ENCODE peak calls at places on chromosomes 4 and X, in eight cellular contexts. One of them, this sample, is unnamed.

GRCh38 chr4:145797278-145797677 is 117.3 kb downstream of the C4orf51 start:
- DNase-seq in astrocyte of the spinal cord: no peak
- DNase-seq in spleen: no peak
- DNase-seq in bronchial epithelial cell: no peak
- DNase-seq in mesothelial cell of epicardium: no peak
- DNase-seq in dorsolateral prefrontal cortex: no peak
- DNase-seq in endodermal cell: no peak
- DNase-seq in GM13977: no peak
- DNase-seq in this sample: no peak

GRCh38 chrX:86133761-86134160 is 14.5 kb upstream of the DACH2 start:
- DNase-seq in endodermal cell: no peak
- DNase-seq in dorsolateral prefrontal cortex: no peak
- DNase-seq in bronchial epithelial cell: no peak
- DNase-seq in astrocyte of the spinal cord: no peak
- DNase-seq in GM13977: no peak
- DNase-seq in mesothelial cell of epicardium: no peak
- DNase-seq in spleen: no peak
- DNase-seq in this sample: no peak

GRCh38 chr4:128320656-128321055 is 33.0 kb upstream of the PGRMC2 start:
- DNase-seq in dorsolateral prefrontal cortex: no peak
- DNase-seq in GM13977: no peak
- DNase-seq in mesothelial cell of epicardium: no peak
- DNase-seq in spleen: no peak
- DNase-seq in astrocyte of the spinal cord: no peak
- DNase-seq in endodermal cell: no peak
- DNase-seq in bronchial epithelial cell: no peak
- DNase-seq in this sample: no peak

GRCh38 chrX:499870-500364 is 113.2 kb upstream of the PPP2R3B start:
- DNase-seq in astrocyte of the spinal cord: no peak
- DNase-seq in endodermal cell: peak; percentile 72
- DNase-seq in GM13977: no peak
- DNase-seq in dorsolateral prefrontal cortex: no peak
- DNase-seq in spleen: peak; percentile 24
- DNase-seq in bronchial epithelial cell: no peak
- DNase-seq in mesothelial cell of epicardium: no peak
- DNase-seq in this sample: no peak

GRCh38 chr4:165382640-165383039 is 3.8 kb downstream of the CPE start:
- DNase-seq in spleen: no peak
- DNase-seq in dorsolateral prefrontal cortex: no peak
- DNase-seq in endodermal cell: no peak
- DNase-seq in astrocyte of the spinal cord: no peak
- DNase-seq in bronchial epithelial cell: no peak
- DNase-seq in GM13977: no peak
- DNase-seq in mesothelial cell of epicardium: no peak
- DNase-seq in this sample: no peak

GRCh38 chrX:103254921-103255455 is at the start of gene TCEAL8:
- DNase-seq in spleen: peak; percentile 93
- DNase-seq in astrocyte of the spinal cord: peak; percentile 57
- DNase-seq in dorsolateral prefrontal cortex: peak; percentile 88
- DNase-seq in mesothelial cell of epicardium: peak; percentile 67
- DNase-seq in GM13977: peak; percentile 52
- DNase-seq in endodermal cell: peak; percentile 95
- DNase-seq in bronchial epithelial cell: peak; percentile 71
- DNase-seq in this sample: peak; percentile 86

GRCh38 chr4:11537846-11538245 is 109.2 kb upstream of the HS3ST1 start:
- DNase-seq in bronchial epithelial cell: no peak
- DNase-seq in dorsolateral prefrontal cortex: no peak
- DNase-seq in GM13977: no peak
- DNase-seq in spleen: no peak
- DNase-seq in astrocyte of the spinal cord: no peak
- DNase-seq in endodermal cell: no peak
- DNase-seq in mesothelial cell of epicardium: no peak
- DNase-seq in this sample: no peak

GRCh38 chrX:11450354-11450753 is 157.1 kb downstream of the AMELX start:
- DNase-seq in astrocyte of the spinal cord: peak; percentile 27
- DNase-seq in endodermal cell: no peak
- DNase-seq in GM13977: no peak
- DNase-seq in dorsolateral prefrontal cortex: no peak
- DNase-seq in bronchial epithelial cell: peak; percentile 45
- DNase-seq in mesothelial cell of epicardium: no peak
- DNase-seq in spleen: no peak
- DNase-seq in this sample: no peak

GRCh38 chr4:44070843-44071242 is 377.8 kb downstream of the KCTD8 start:
- DNase-seq in bronchial epithelial cell: no peak
- DNase-seq in endodermal cell: no peak
- DNase-seq in astrocyte of the spinal cord: no peak
- DNase-seq in dorsolateral prefrontal cortex: no peak
- DNase-seq in spleen: no peak
- DNase-seq in GM13977: no peak
- DNase-seq in mesothelial cell of epicardium: no peak
- DNase-seq in this sample: no peak

GRCh38 chrX:16240231-16240905 is 73.1 kb downstream of the MAGEB17 start:
- DNase-seq in astrocyte of the spinal cord: no peak
- DNase-seq in bronchial epithelial cell: peak; percentile 66
- DNase-seq in GM13977: no peak
- DNase-seq in dorsolateral prefrontal cortex: no peak
- DNase-seq in endodermal cell: no peak
- DNase-seq in mesothelial cell of epicardium: no peak
- DNase-seq in spleen: no peak
- DNase-seq in this sample: no peak

GRCh38 chrX:110280954-110281353 is 36.9 kb downstream of the AMMECR1 start:
- DNase-seq in astrocyte of the spinal cord: peak; percentile 53
- DNase-seq in mesothelial cell of epicardium: no peak
- DNase-seq in spleen: no peak
- DNase-seq in endodermal cell: no peak
- DNase-seq in GM13977: no peak
- DNase-seq in bronchial epithelial cell: no peak
- DNase-seq in dorsolateral prefrontal cortex: no peak
- DNase-seq in this sample: no peak

GRCh38 chr4:38365261-38365660 is 298.7 kb upstream of the KLF3 start:
- DNase-seq in GM13977: no peak
- DNase-seq in endodermal cell: no peak
- DNase-seq in astrocyte of the spinal cord: no peak
- DNase-seq in dorsolateral prefrontal cortex: no peak
- DNase-seq in bronchial epithelial cell: no peak
- DNase-seq in spleen: no peak
- DNase-seq in mesothelial cell of epicardium: no peak
- DNase-seq in this sample: no peak

GRCh38 chr4:118682928-118683327 is 2.3 kb upstream of the METTL14 start:
- DNase-seq in dorsolateral prefrontal cortex: no peak
- DNase-seq in mesothelial cell of epicardium: no peak
- DNase-seq in astrocyte of the spinal cord: peak; percentile 14
- DNase-seq in GM13977: no peak
- DNase-seq in endodermal cell: peak; percentile 50
- DNase-seq in bronchial epithelial cell: peak; percentile 33
- DNase-seq in spleen: no peak
- DNase-seq in this sample: no peak

GRCh38 chrX:94424456-94424855 is 750.5 kb downstream of the FAM133A start:
- DNase-seq in mesothelial cell of epicardium: no peak
- DNase-seq in spleen: no peak
- DNase-seq in GM13977: no peak
- DNase-seq in astrocyte of the spinal cord: no peak
- DNase-seq in bronchial epithelial cell: no peak
- DNase-seq in endodermal cell: peak; percentile 42
- DNase-seq in dorsolateral prefrontal cortex: no peak
- DNase-seq in this sample: no peak

GRCh38 chrX:9873952-9874351 is 87.7 kb downstream of the SHROOM2 start:
- DNase-seq in dorsolateral prefrontal cortex: peak; percentile 20
- DNase-seq in spleen: no peak
- DNase-seq in astrocyte of the spinal cord: peak; percentile 28
- DNase-seq in GM13977: peak; percentile 67
- DNase-seq in bronchial epithelial cell: peak; percentile 44
- DNase-seq in mesothelial cell of epicardium: no peak
- DNase-seq in endodermal cell: peak; percentile 77
- DNase-seq in this sample: no peak

DNA sequence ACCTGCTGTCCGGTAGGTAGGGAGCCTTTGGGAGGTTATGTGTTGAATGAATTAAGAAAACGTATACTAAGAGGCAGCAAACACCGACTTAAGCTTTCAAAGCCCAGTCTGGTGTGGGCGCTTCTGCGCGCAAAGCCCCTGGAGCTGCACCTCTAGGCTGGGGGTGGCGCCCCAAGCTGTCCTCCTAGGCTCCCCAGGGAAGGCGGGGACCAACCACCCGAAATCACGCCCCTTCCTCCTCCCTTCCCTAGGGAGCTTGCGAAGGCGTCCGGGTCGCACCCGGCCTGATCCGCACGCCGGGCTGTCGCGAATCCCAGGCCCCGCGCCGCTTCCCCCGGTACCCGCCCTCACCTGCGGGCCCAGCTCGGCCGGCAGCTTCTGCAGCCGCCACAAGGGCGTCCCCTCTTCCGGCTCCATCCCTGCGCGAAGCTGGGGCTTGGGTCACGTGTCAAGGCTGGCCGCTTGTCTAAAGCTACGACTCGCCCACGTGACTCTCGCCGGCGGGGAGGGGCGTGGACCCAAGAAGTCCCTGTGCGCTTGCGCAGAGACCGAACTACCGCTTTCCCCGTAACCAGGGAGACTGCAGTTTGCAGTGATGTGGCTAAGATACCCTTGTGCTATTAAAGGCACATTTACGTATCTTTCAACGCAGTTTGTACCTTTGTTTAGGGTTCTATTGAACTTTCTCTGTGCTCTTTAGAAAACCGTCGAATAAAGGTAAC is at the start of gene COMMD8:
- DNase-seq in astrocyte of the spinal cord: peak; percentile 97
- DNase-seq in spleen: peak; percentile 100
- DNase-seq in bronchial epithelial cell: peak; percentile 88
- DNase-seq in dorsolateral prefrontal cortex: peak; percentile 98
- DNase-seq in mesothelial cell of epicardium: peak; percentile 97
- DNase-seq in endodermal cell: peak; percentile 99
- DNase-seq in GM13977: peak; percentile 92
- DNase-seq in this sample: peak; percentile 97
- TF ChIP-seq CTCF in astrocyte of the spinal cord: peak; percentile 36
- TF ChIP-seq CTCF in spleen: peak; percentile 67
- TF ChIP-seq CTCF in bronchial epithelial cell: peak; percentile 24
- TF ChIP-seq CTCF in dorsolateral prefrontal cortex: peak; percentile 75
- TF ChIP-seq CTCF in mesothelial cell of epicardium: peak; percentile 23
- TF ChIP-seq CTCF in endodermal cell: peak; percentile 54
- TF ChIP-seq CTCF in GM13977: peak; percentile 22
- TF ChIP-seq CTCF in this sample: peak; percentile 18

GRCh38 chr4:121272526-121272925 is 108.3 kb downstream of the QRFPR start:
- DNase-seq in endodermal cell: no peak
- DNase-seq in astrocyte of the spinal cord: peak; percentile 68
- DNase-seq in mesothelial cell of epicardium: no peak
- DNase-seq in spleen: no peak
- DNase-seq in GM13977: no peak
- DNase-seq in dorsolateral prefrontal cortex: no peak
- DNase-seq in bronchial epithelial cell: peak; percentile 95
- DNase-seq in this sample: no peak

GRCh38 chr4:121273191-121273590 is 107.6 kb downstream of the QRFPR start:
- DNase-seq in endodermal cell: no peak
- DNase-seq in mesothelial cell of epicardium: no peak
- DNase-seq in bronchial epithelial cell: peak; percentile 12
- DNase-seq in dorsolateral prefrontal cortex: no peak
- DNase-seq in astrocyte of the spinal cord: no peak
- DNase-seq in GM13977: no peak
- DNase-seq in spleen: no peak
- DNase-seq in this sample: no peak

GRCh38 chr4:121278811-121279368 is 101.9 kb downstream of the QRFPR start:
- DNase-seq in astrocyte of the spinal cord: peak; percentile 38
- DNase-seq in dorsolateral prefrontal cortex: no peak
- DNase-seq in mesothelial cell of epicardium: no peak
- DNase-seq in spleen: no peak
- DNase-seq in endodermal cell: no peak
- DNase-seq in GM13977: peak; percentile 59
- DNase-seq in bronchial epithelial cell: no peak
- DNase-seq in this sample: no peak

GRCh38 chr4:121283319-121283718 is 97.5 kb downstream of the QRFPR start:
- DNase-seq in endodermal cell: no peak
- DNase-seq in spleen: no peak
- DNase-seq in mesothelial cell of epicardium: no peak
- DNase-seq in GM13977: no peak
- DNase-seq in bronchial epithelial cell: no peak
- DNase-seq in dorsolateral prefrontal cortex: no peak
- DNase-seq in astrocyte of the spinal cord: no peak
- DNase-seq in this sample: no peak

DNA sequence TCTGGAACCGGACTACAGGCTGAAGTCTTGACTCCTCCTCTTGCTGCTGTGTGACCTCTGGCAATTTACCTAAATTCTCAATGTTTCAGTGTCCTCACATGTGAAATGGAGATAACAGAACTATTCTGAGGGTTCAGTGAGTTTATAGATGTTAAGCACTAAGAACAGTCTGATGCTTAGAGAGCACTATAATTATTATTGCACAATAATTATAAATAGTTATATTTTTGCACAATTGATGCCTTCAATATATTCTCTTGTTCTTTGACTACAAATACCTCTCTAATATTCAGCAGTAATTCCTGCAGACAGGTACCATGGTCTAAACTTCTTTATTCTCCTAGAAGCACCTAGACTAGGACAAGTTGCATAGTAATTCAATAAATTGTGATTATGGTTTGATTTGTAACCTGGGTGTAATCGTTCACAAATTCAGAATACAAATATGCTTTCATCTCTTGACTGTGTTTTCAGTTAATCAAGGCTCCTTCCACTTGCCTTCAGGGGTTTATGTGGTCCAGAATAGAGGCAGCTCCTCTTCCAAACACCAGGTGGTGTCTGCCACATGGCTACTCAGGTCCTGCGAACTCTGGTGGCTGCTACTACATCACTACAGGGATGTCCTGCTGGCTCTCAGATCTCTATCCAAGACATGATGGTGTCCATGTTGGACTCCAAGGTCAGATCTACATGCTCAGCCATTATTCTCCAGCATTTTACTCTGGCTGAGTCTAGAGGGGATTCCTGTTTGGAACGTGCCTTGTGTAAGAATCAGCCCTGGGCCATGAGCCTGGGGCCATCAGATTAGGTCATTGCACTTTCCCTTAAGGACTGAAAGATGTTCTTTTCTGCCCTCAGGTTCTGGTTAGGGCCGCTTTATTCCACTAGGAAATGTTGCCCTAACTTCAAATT is 103.4 kb downstream of the QRFPR start:
- DNase-seq in GM13977: no peak
- DNase-seq in mesothelial cell of epicardium: no peak
- DNase-seq in endodermal cell: peak; percentile 76
- DNase-seq in astrocyte of the spinal cord: no peak
- DNase-seq in dorsolateral prefrontal cortex: no peak
- DNase-seq in spleen: no peak
- DNase-seq in bronchial epithelial cell: peak; percentile 15
- DNase-seq in this sample: no peak
- TF ChIP-seq CTCF in GM13977: peak; percentile 56
- TF ChIP-seq CTCF in mesothelial cell of epicardium: no peak
- TF ChIP-seq CTCF in endodermal cell: peak; percentile 86
- TF ChIP-seq CTCF in astrocyte of the spinal cord: peak; percentile 33
- TF ChIP-seq CTCF in dorsolateral prefrontal cortex: no peak
- TF ChIP-seq CTCF in spleen: no peak
- TF ChIP-seq CTCF in bronchial epithelial cell: peak; percentile 41
- TF ChIP-seq CTCF in this sample: no peak

GRCh38 chrX:39162322-39162721 is 361.1 kb downstream of the MID1IP1 start:
- DNase-seq in endodermal cell: peak; percentile 59
- DNase-seq in bronchial epithelial cell: no peak
- DNase-seq in GM13977: no peak
- DNase-seq in mesothelial cell of epicardium: no peak
- DNase-seq in spleen: peak; percentile 79
- DNase-seq in dorsolateral prefrontal cortex: no peak
- DNase-seq in astrocyte of the spinal cord: no peak
- DNase-seq in this sample: no peak
- TF ChIP-seq CTCF in endodermal cell: peak; percentile 65
- TF ChIP-seq CTCF in bronchial epithelial cell: peak; percentile 15
- TF ChIP-seq CTCF in GM13977: peak; percentile 45
- TF ChIP-seq CTCF in mesothelial cell of epicardium: no peak
- TF ChIP-seq CTCF in spleen: peak; percentile 35
- TF ChIP-seq CTCF in dorsolateral prefrontal cortex: no peak
- TF ChIP-seq CTCF in astrocyte of the spinal cord: no peak
- TF ChIP-seq CTCF in this sample: no peak

GRCh38 chrX:52934704-52935468 is 23.4 kb downstream of the FAM156A start:
- DNase-seq in bronchial epithelial cell: peak; percentile 74
- DNase-seq in endodermal cell: peak; percentile 95
- DNase-seq in mesothelial cell of epicardium: peak; percentile 94
- DNase-seq in GM13977: peak; percentile 91
- DNase-seq in dorsolateral prefrontal cortex: peak; percentile 97
- DNase-seq in spleen: peak; percentile 98
- DNase-seq in astrocyte of the spinal cord: peak; percentile 98
- DNase-seq in this sample: peak; percentile 97
- TF ChIP-seq CTCF in bronchial epithelial cell: peak; percentile 72
- TF ChIP-seq CTCF in endodermal cell: peak; percentile 87
- TF ChIP-seq CTCF in mesothelial cell of epicardium: peak; percentile 92
- TF ChIP-seq CTCF in GM13977: peak; percentile 93
- TF ChIP-seq CTCF in dorsolateral prefrontal cortex: peak; percentile 98
- TF ChIP-seq CTCF in spleen: peak; percentile 80
- TF ChIP-seq CTCF in astrocyte of the spinal cord: peak; percentile 74
- TF ChIP-seq CTCF in this sample: peak; percentile 95